ENCODE peak calls at places on chromosomes 6 and 20, in seven cellular contexts. N is PC-9, O is lower leg skin, V is NB4, J is heart right ventricle, R is fibroblast of the aortic adventitia, W is brain microvascular endothelial cell. X is an unnamed sample.

GRCh38 chr20:17523326-17523725 is 7.9 kb downstream of the BFSP1 start:
- DNase-seq in R (no peak), W (no peak), J (no peak), V (no peak), O (no peak), N (no peak), X (no peak)

GRCh38 chr6:41191569-41191968 is 9.4 kb downstream of the TREML2 start:
- DNase-seq in N (no peak), W (no peak), O (no peak), R (peak), J (no peak), V (peak), X (no peak)

GRCh38 chr20:62691485-62691884 is 17.2 kb upstream of the NTSR1 start:
- DNase-seq in R (no peak), V (no peak), J (no peak), N (no peak), W (no peak), O (no peak), X (no peak)

GRCh38 chr20:22382742-22383141 is 201.6 kb downstream of the FOXA2 start:
- DNase-seq in O (no peak), J (no peak), W (no peak), N (no peak), R (no peak), V (no peak), X (no peak)

GRCh38 chr6:131251593-131252204 is 116.4 kb downstream of the AKAP7 start:
- DNase-seq in W (no peak), J (no peak), V (no peak), N (no peak), O (no peak), R (peak), X (no peak)

GRCh38 chr6:18186033-18186432 is 30.8 kb downstream of the KDM1B start:
- DNase-seq in R (no peak), V (no peak), W (no peak), J (no peak), O (no peak), N (peak), X (no peak)

GRCh38 chr20:15487030-15487429 is 1086.2 kb downstream of the KIF16B start:
- DNase-seq in V (no peak), R (no peak), J (no peak), N (peak), O (no peak), W (peak), X (no peak)

GRCh38 chr6:137016366-137016765 is 28.4 kb downstream of the IL20RA start:
- DNase-seq in J (no peak), O (no peak), R (peak), N (no peak), W (peak), V (no peak), X (peak)

DNA sequence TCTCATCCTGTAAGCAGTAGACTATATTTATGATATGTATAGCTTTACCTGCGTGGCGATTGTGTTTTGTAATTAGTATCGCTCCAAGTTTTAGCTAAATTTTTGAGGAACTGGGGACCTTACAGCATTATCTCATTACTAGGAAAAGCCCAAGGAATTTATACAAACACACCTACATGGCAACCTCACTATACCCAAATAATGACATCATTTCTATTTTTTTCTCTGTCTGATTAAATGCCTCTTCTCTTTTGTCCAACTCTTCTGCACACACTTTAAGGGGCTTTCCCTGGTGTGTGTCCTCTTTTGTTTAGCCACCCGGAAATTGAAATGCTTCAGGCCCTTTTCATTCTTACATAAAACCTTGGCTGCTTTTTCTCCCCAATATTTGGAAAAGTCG is 82.9 kb upstream of the EXOC2 start:
- DNase-seq in R (no peak), N (no peak), O (no peak), W (no peak), V (no peak), J (no peak), X (no peak)
- H3K4me3 ChIP-seq in R (no peak), N (no peak), O (no peak), W (no peak), V (no peak), J (no peak), X (no peak)

GRCh38 chr6:23547851-23548250 is 578.2 kb upstream of the NRSN1 start:
- DNase-seq in W (no peak), V (no peak), R (no peak), N (no peak), J (no peak), O (no peak), X (no peak)
- TF ChIP-seq CTCF in W (peak), V (no peak), R (no peak), N (peak), J (peak), O (no peak), X (peak)

DNA sequence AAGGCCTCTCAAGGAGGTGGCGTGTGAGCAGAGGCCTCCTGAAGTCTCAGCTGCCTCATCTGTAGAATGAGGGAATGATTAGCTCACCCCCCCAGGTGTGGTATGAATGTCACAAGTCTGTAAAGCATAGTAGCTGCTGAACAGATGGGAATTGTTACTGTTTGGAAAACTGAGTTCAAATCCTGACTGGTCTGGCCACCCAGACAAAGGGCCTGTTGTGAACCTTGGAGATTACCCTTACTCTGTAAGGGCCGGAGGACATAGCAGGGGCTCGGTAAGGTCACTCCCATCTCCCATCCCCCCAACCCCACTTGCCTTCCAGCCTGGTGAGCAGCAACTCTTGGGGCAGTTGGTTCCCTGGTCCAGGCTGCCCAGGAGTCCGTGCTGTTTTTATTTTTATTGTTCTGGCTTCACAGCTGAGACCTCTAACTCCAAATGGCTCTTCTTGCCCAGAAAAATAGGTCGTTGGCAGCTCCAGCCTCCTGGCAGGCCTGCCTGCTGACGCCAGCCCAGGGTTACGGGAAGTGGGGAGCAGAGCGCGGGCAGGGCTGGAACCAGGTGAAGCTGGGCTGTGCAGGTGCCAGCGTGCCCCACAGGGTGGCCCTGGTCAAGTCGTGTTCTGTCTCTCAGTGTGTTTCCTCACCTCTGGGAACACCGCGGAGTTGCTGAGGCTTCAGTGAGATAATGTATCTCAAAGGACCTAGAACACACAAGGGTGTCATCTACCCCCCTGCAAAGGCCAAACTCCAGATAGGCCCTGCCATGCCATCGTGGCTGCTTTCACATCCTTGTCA is 4.5 kb upstream of the SIRPA start:
- DNase-seq in O (no peak), W (no peak), V (no peak), N (no peak), R (no peak), J (no peak), X (no peak)
- H3K4me3 ChIP-seq in O (no peak), W (no peak), V (no peak), N (no peak), R (no peak), J (no peak), X (no peak)

DNA sequence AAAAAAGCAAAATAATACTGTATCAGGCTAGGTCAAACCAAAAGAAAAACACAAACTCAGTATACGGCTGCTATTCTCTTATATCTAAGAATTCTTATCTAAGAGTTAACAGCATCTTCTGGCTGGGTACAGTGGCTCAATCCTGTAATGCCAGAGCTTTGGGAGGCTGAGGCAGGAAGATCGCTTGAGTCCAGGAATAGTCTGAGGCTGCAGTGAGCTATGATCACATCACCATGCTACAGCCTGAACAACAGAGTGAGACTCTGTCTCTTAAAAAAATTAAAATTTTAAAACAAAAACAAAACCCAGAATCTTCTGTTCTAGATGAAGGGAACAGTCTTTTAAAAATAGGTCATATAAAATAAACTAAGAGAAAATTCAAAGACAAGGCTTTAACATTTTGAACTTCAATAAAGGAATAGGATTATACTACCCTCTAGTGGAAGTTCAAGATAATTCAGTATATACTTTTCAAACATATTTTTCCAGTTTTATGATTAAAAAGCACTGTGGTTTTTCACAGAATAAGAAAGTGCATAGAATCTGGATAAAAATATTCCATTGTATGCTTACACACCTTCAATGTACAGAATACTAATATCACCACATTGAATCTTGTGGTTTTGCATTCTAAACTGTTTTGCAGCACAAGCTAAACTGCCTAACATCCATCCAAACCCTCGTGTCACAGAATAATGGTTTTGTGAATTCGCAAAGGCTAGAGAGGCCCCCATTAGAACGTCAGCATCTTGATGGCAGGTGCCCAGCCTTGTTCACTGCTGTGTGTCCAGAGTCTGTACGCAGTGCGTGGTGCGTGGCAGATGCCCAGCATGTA is 39.3 kb downstream of the DTNBP1 start:
- DNase-seq in J (no peak), V (peak), R (peak), N (no peak), O (no peak), W (no peak), X (peak)
- TF ChIP-seq CTCF in J (peak), V (no peak), R (peak), N (peak), O (no peak), W (peak), X (no peak)

GRCh38 chr6:108805611-108806181 is 42.5 kb upstream of the ARMC2 start:
- DNase-seq in N (no peak), V (peak), O (no peak), R (no peak), W (no peak), J (no peak), X (no peak)

GRCh38 chr6:108803982-108804490 is 44.2 kb upstream of the ARMC2 start:
- DNase-seq in V (no peak), N (no peak), W (no peak), O (no peak), R (no peak), J (no peak), X (no peak)

GRCh38 chr6:108807928-108808327 is 40.3 kb upstream of the ARMC2 start:
- DNase-seq in J (peak), V (no peak), W (no peak), R (no peak), N (no peak), O (no peak), X (no peak)

GRCh38 chr6:108806669-108807068 is 41.6 kb upstream of the ARMC2 start:
- DNase-seq in W (no peak), J (no peak), R (no peak), O (no peak), N (no peak), V (no peak), X (no peak)

GRCh38 chr6:108804976-108805375 is 43.2 kb upstream of the ARMC2 start:
- DNase-seq in N (no peak), J (no peak), O (no peak), W (no peak), R (no peak), V (no peak), X (no peak)
- H3K4me3 ChIP-seq in N (no peak), J (no peak), O (no peak), W (no peak), R (no peak), V (no peak), X (no peak)

GRCh38 chr6:153790048-153790447 is 249.0 kb upstream of the OPRM1 start:
- DNase-seq in O (peak), J (no peak), N (peak), V (peak), W (peak), R (peak), X (peak)
- TF ChIP-seq CTCF in O (no peak), J (no peak), N (no peak), V (no peak), W (peak), R (no peak), X (peak)

GRCh38 chr20:47428164-47428563 is 71.7 kb upstream of the ZMYND8 start:
- DNase-seq in R (no peak), W (no peak), V (peak), J (no peak), O (no peak), N (no peak), X (no peak)

GRCh38 chr20:47429409-47429808 is 72.3 kb upstream of the NCOA3 start:
- DNase-seq in O (no peak), R (no peak), V (no peak), J (no peak), N (no peak), W (no peak), X (no peak)

GRCh38 chr20:47428851-47429336 is 72.4 kb upstream of the ZMYND8 start:
- DNase-seq in V (peak), O (no peak), W (no peak), J (no peak), N (no peak), R (no peak), X (no peak)

GRCh38 chr20:47430862-47431588 is 70.7 kb upstream of the NCOA3 start:
- DNase-seq in W (no peak), O (no peak), J (no peak), V (no peak), R (no peak), N (no peak), X (no peak)

DNA sequence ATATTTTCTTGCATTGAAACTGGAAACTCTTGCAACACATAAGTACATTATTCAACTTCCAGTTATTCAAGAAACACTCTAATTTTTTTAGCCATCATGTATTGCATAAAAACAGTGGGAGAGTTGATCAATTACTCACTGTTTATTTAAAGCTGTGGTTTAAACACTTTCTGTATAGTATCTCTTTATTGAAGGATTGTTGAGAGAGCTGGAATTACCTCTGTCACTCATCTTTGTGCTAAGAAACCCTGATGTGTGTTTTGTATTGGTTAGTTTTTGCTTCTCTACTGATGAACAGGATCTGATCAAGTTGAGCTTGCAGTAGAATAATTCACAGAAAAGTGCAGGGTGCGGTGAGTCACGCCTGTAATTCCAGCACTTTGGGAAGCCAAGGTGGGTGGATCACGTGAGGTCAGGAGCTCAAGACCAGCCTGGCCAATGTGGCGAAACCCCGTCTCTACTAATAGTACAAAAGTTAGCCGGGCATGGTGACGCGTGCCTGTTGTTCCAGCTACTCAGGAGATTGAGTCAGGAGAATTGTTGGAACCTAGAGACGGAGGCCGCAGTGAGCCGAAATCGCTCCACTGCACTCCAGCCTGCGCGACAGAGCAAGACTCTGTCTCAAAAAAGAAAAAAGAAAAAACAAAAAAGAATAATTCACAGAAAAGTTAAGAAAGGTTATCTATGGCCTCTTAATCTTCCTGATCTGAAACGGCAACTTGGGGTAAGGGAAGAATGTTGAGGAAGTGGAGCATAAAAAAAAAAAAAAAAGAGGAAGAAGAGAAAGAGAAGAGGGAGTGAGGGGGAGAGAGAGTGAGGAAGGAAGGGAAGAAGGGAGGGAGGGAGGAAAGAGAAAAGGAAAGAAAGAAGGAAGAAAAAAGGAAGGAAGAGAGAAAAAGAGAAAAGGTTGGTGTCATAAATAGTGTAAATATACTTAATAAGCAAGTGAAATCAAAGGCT is 69.2 kb upstream of the NCOA3 start:
- DNase-seq in N (peak), W (peak), R (no peak), V (peak), J (no peak), O (no peak), X (no peak)
- H3K4me3 ChIP-seq in N (peak), W (no peak), R (no peak), V (peak), J (no peak), O (no peak), X (no peak)

GRCh38 chr6:159758031-159759001 is 3.5 kb upstream of the ACAT2 start:
- DNase-seq in W (peak), V (no peak), N (no peak), R (peak), J (no peak), O (no peak), X (peak)
- TF ChIP-seq CTCF in W (peak), V (peak), N (no peak), R (no peak), J (no peak), O (no peak), X (peak)

X was measured in astrocyte of the cerebellum.